ENCODE peak calls at places on chromosomes 16 and 17, in seven cellular contexts. E is GM23338, B is HepG2, K is Panc1, W is K562, Z is HCT116, N is SK-N-SH. V is an unnamed sample.

GRCh38 chr16:48901712-48902374 is 291.9 kb upstream of the N4BP1 start:
- DNase-seq in E (peak), B (no peak), K (no peak), W (no peak), Z (peak), N (peak), V (no peak)

GRCh38 chr16:67542464-67542863 is 13.8 kb downstream of the RIPOR1 start:
- DNase-seq in E (peak), B (no peak), K (no peak), W (peak), Z (peak), N (peak), V (peak)

GRCh38 chr16:4966736-4967453 is 8.8 kb downstream of the SEC14L5 start:
- DNase-seq in E (no peak), B (no peak), K (no peak), W (no peak), Z (no peak), N (no peak), V (no peak)

GRCh38 chr17:46831573-46832305 is 13.2 kb upstream of the WNT3 start:
- DNase-seq in E (no peak), B (no peak), K (no peak), W (no peak), Z (no peak), N (no peak), V (no peak)

GRCh38 chr17:45136846-45137560 is 1.5 kb downstream of the ACBD4 start:
- DNase-seq in E (no peak), B (no peak), K (no peak), W (no peak), Z (no peak), N (peak), V (no peak)

GRCh38 chr17:27848941-27849340 is 44.2 kb downstream of the LYRM9 start:
- DNase-seq in E (no peak), B (no peak), K (no peak), W (no peak), Z (no peak), N (no peak), V (no peak)

GRCh38 chr16:56933828-56934598 is 2.1 kb downstream of the HERPUD1 start:
- DNase-seq in E (no peak), B (no peak), K (no peak), W (no peak), Z (no peak), N (no peak), V (no peak)

GRCh38 chr17:60601443-60602384 is 1.7 kb downstream of the PPM1D start:
- DNase-seq in E (peak), B (peak), K (no peak), W (peak), Z (peak), N (peak), V (peak)

GRCh38 chr16:87556941-87557459 is 45.3 kb upstream of the JPH3 start:
- DNase-seq in E (no peak), B (no peak), K (no peak), W (no peak), Z (no peak), N (peak), V (no peak)

GRCh38 chr16:83854420-83854819 is 44.5 kb upstream of the MLYCD start:
- DNase-seq in E (no peak), B (no peak), K (no peak), W (no peak), Z (no peak), N (no peak), V (no peak)

GRCh38 chr16:85546585-85547447 is 66.3 kb upstream of the GSE1 start:
- DNase-seq in E (no peak), B (no peak), K (no peak), W (no peak), Z (no peak), N (no peak), V (no peak)

GRCh38 chr17:69305177-69305576 is 21.8 kb downstream of the ABCA5 start:
- DNase-seq in E (no peak), B (no peak), K (no peak), W (no peak), Z (no peak), N (no peak), V (no peak)

GRCh38 chr16:8798174-8798527 is 512 bp downstream of the PMM2 start:
- DNase-seq in E (no peak), B (peak), K (no peak), W (peak), Z (peak), N (peak), V (no peak)

GRCh38 chr17:7560172-7561027 is 1.3 kb upstream of the SENP3 start:
- DNase-seq in E (peak), B (peak), K (no peak), W (peak), Z (no peak), N (peak), V (peak)

GRCh38 chr16:85465328-85466307 is 147.5 kb upstream of the GSE1 start:
- DNase-seq in E (no peak), B (peak), K (no peak), W (no peak), Z (no peak), N (peak), V (no peak)

GRCh38 chr17:17628388-17629008 is 37.0 kb upstream of the PEMT start:
- DNase-seq in E (no peak), B (no peak), K (no peak), W (no peak), Z (no peak), N (no peak), V (no peak)

GRCh38 chr17:58279016-58279671 is 1.6 kb downstream of the MPO start:
- DNase-seq in E (peak), B (no peak), K (no peak), W (peak), Z (no peak), N (no peak), V (peak)

GRCh38 chr17:67476787-67477335 is 99.8 kb downstream of the PITPNC1 start:
- DNase-seq in E (no peak), B (no peak), K (no peak), W (no peak), Z (no peak), N (no peak), V (no peak)

GRCh38 chr17:36675250-36675649 is 73.9 kb downstream of the MRM1 start:
- DNase-seq in E (no peak), B (no peak), K (no peak), W (no peak), Z (no peak), N (no peak), V (peak)

GRCh38 chr17:14046978-14047377 is 22.3 kb upstream of the COX10 start:
- DNase-seq in E (no peak), B (no peak), K (no peak), W (no peak), Z (no peak), N (no peak), V (no peak)
- TF ChIP-seq POLR2AphosphoS5 in E (no peak), B (no peak), K (no peak), W (no peak), Z (no peak), N (no peak), V (no peak)

GRCh38 chr16:53816211-53816610 is 112.3 kb downstream of the FTO start:
- DNase-seq in E (no peak), B (no peak), K (no peak), W (no peak), Z (no peak), N (no peak), V (no peak)

GRCh38 chr16:53821487-53821886 is 117.5 kb downstream of the FTO start:
- DNase-seq in E (no peak), B (no peak), K (no peak), W (no peak), Z (no peak), N (no peak), V (no peak)

GRCh38 chr16:53817117-53817516 is 113.2 kb downstream of the FTO start:
- DNase-seq in E (no peak), B (no peak), K (peak), W (no peak), Z (peak), N (no peak), V (no peak)

GRCh38 chr16:53814791-53815190 is 110.8 kb downstream of the FTO start:
- DNase-seq in E (no peak), B (no peak), K (no peak), W (no peak), Z (no peak), N (no peak), V (no peak)

DNA sequence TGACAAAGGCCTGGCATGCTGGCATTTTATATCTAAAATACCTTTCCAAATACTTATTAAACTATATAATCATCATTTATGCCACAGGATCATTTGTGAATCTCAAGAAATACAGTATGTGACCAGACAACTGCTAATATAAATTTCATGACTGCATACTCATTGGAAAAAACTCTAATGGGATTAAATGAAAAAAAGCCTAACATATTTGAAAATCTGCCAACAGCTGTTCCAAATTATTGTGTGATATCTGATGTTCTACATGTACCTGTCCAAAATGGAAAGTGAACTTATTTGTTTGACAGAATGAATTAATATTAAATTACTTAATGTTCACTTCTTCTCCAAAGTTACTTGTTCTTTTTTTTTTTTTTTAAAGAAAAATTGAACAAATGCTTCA is 113.9 kb downstream of the FTO start:
- DNase-seq in E (no peak), B (no peak), K (no peak), W (no peak), Z (no peak), N (peak), V (no peak)
- H3K27ac ChIP-seq in E (no peak), B (no peak), K (peak), W (no peak), Z (no peak), N (peak), V (no peak)

GRCh38 chr17:78785663-78786057 is 3.6 kb upstream of the CYTH1 start:
- DNase-seq in E (peak), B (peak), K (no peak), W (no peak), Z (no peak), N (no peak), V (no peak)

GRCh38 chr17:78785011-78785662 is 3.1 kb upstream of the CYTH1 start:
- DNase-seq in E (no peak), B (no peak), K (no peak), W (peak), Z (no peak), N (no peak), V (no peak)

GRCh38 chr17:78781339-78782304 is at the start of gene CYTH1:
- DNase-seq in E (peak), B (no peak), K (no peak), W (no peak), Z (no peak), N (peak), V (peak)

GRCh38 chr17:78784397-78784751 is 2.3 kb upstream of the CYTH1 start:
- DNase-seq in E (no peak), B (no peak), K (no peak), W (no peak), Z (no peak), N (no peak), V (no peak)

GRCh38 chr17:78783711-78784396 is 1.8 kb upstream of the CYTH1 start:
- DNase-seq in E (no peak), B (no peak), K (no peak), W (peak), Z (no peak), N (no peak), V (no peak)
- TF ChIP-seq REST in E (no peak), B (no peak), K (no peak), W (no peak), Z (no peak), N (no peak), V (no peak)

DNA sequence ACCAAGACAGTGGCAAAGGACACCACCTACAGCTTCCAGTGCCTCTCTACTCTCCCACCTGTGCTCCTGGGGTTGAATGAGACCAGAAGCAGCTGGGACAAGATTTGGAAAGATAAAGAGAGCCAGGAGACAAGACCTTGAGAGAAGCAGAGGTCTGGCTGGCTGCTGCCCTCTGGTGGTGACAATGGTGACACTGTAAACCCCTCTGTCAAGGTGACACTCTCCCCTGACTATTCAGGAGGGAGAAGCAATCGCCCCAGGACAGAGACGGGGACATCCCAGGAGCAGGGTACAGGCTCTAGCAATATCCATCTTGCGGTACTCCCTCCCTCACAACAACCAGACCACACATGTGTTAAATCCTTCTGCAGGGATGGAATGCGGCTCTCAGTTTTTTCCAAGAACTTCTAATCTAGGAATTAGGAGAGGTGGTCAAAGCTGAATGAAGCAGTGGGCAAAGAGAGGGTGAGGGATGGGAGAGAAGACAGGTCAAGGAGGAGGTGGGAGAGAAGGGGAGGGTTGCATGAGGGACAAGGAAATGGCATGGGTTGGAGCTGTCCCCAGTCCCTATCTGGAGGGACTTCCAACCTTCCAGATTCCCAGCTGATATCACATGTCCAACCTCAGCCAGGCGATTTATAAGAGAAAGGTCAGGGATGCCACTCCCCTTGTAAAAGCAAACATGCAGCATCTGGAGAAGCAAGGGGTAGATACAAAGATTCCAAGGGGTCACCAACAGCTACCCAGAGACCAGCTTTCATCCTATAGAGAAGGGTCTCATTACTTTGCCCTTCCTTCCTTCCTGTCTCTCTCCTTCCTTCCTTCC is 2.9 kb downstream of the PHOSPHO1 start:
- DNase-seq in E (peak), B (peak), K (peak), W (peak), Z (peak), N (peak), V (peak)
- TF ChIP-seq POLR2AphosphoS5 in E (no peak), B (no peak), K (no peak), W (no peak), Z (no peak), N (no peak), V (no peak)

DNA sequence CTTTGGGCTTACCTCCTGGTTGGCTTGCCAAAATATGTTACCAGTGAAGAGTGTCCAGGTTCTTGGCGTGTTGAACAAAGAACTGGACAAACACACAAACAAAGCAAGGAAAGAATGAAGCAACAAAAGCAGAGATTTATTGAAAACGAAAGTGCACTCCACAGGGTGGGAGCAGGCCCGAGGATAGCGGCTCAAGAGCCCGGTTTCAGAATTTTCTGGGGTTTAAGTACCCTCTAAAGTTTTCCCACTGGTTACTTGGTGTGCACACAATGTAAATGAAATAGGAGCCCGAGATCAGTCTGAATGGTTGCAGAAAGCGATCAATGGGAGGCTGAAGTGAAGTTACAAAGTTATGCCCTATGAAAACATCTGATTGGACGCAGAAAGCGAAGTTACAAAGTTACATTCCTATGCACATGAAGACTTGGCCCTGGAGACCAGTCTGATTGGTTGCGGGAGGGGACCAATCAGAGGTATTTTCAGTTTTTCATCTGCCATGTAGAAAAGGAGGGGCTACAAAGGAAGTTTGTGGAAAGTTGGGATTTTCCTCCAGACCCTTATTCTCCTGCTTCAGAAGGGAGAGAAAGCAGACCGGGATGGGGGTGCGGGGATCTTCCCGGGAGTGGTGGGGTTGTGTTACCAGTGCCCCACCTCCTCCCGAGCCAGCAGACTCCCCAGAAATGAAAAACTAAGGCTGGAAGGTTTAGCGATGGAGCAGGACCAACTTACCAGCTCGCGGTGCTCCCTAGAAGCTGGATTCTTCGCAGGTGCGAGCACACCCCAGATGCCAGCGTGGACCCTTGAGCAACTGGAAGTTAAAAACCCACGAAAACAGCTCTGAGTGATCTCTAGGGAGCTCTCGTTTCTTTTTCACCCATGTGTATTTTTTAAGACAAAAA is at the start of gene SLFN12:
- DNase-seq in E (peak), B (no peak), K (peak), W (no peak), Z (no peak), N (no peak), V (no peak)
- H3K27ac ChIP-seq in E (peak), B (no peak), K (peak), W (no peak), Z (peak), N (peak), V (peak)

GRCh38 chr17:29566473-29567361 is at the start of gene ABHD15:
- DNase-seq in E (peak), B (peak), K (no peak), W (no peak), Z (peak), N (peak), V (peak)

GRCh38 chr17:29568331-29569244 is at the start of gene TP53I13:
- DNase-seq in E (peak), B (peak), K (no peak), W (peak), Z (peak), N (peak), V (peak)

GRCh38 chr17:29569245-29569950 is 897 bp downstream of the TP53I13 start:
- DNase-seq in E (no peak), B (no peak), K (no peak), W (no peak), Z (no peak), N (peak), V (no peak)

GRCh38 chr17:29565643-29566472 is 979 bp downstream of the ABHD15 start:
- DNase-seq in E (peak), B (peak), K (no peak), W (no peak), Z (peak), N (peak), V (peak)

DNA sequence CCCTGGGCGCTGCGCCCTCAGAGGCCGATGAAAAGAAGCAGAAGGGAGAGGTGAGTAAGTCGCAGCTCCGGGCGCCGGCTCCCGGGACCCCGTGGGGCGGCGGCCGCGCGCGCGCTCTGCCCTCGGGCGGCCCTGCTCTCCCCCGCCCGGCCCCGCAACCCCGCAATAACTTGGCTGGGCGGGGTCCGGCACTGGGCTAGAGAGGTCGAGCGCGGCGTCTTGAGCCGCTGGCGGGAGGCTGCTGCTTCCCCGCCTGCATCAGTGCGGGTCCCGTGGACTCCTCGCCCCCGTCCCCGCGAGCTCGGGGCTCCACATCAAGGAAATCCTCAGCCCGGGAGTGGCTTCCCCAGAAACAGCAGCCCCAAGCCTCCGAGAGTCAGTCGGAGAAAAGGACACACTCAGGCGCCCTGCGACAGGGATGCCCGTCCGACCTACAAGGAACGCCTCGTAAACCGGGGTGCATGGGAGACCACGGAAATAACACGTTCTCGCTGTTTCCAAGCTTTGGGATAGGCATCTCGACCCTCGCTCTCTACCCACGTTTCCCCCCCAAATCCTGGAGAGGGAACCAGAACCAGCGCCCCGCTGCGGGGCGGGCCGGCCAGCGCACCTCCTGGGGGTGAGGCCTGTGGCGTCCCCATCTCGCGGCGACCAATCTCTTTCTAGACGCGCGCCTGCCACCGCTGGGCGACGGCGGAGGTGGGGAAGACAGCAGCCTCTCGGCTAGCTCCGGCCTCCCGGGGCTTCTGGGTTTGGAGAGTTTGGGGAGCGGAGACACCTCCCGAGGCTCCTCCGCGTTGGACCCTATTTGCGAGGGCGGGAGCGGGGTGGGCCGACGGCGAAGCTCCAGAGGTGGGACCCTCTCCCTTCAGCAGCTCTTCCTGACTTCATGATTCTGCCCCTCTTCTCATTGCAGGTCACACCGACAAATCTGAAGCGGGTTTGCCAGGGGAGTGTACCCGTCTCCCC is 809 bp upstream of the ABHD15 start:
- DNase-seq in E (peak), B (peak), K (no peak), W (peak), Z (peak), N (peak), V (no peak)
- TF ChIP-seq REST in E (no peak), B (no peak), K (no peak), W (no peak), Z (no peak), N (no peak), V (no peak)

GRCh38 chr16:53672461-53672860 is 31.2 kb downstream of the RPGRIP1L start:
- DNase-seq in E (no peak), B (peak), K (no peak), W (no peak), Z (no peak), N (no peak), V (no peak)

GRCh38 chr16:53664724-53665345 is 38.8 kb downstream of the RPGRIP1L start:
- DNase-seq in E (no peak), B (no peak), K (no peak), W (no peak), Z (no peak), N (no peak), V (no peak)

GRCh38 chr16:53666816-53667415 is 36.7 kb downstream of the RPGRIP1L start:
- DNase-seq in E (no peak), B (peak), K (no peak), W (no peak), Z (no peak), N (no peak), V (no peak)

GRCh38 chr16:53673189-53673588 is 30.5 kb downstream of the RPGRIP1L start:
- DNase-seq in E (no peak), B (no peak), K (no peak), W (no peak), Z (no peak), N (no peak), V (no peak)

DNA sequence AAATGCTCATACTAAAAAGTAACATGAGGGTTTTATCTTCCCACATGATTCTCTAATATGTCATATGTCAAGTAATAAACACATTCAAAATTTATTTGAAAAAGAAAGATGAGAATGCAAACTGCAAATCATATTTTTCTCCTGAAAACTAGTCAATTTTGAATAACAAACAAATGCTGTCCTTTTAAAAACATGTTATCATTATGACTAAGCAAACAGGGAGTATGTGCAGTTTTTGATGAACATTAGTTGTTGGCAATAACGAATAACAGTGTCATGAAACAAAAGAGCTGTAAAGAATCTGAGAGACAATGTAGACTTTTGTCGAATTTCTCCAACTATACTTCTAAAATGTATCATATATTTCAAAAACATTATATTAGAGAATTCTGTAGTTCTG is 34.8 kb downstream of the RPGRIP1L start:
- DNase-seq in E (no peak), B (no peak), K (no peak), W (no peak), Z (no peak), N (no peak), V (no peak)
- TF ChIP-seq POLR2AphosphoS5 in E (no peak), B (no peak), K (no peak), W (no peak), Z (no peak), N (no peak), V (no peak)

V was measured in HL-60.